ENCODE peak calls at places on chromosomes 13 and 19, in five cellular contexts. R, S, L, I and T are unnamed samples.

GRCh38 chr13:113203507-113204377 is 4.7 kb downstream of the PCID2 start:
- DNase-seq in I (no peak), S (no peak), L (no peak), R (no peak), T (no peak)

GRCh38 chr13:44331446-44331845 is 42.2 kb upstream of the SERP2 start:
- DNase-seq in R (no peak), L (no peak), I (no peak), S (no peak), T (no peak)

GRCh38 chr19:14440049-14440448 is 6.9 kb downstream of the PKN1 start:
- DNase-seq in R (peak; percentile 63), L (no peak), I (no peak), S (peak; percentile 35), T (no peak)

GRCh38 chr13:93769126-93769525 is 542.5 kb downstream of the GPC6 start:
- DNase-seq in L (no peak), S (no peak), R (no peak), I (no peak), T (no peak)

GRCh38 chr13:20702945-20703784 is at the start of gene IL17D:
- DNase-seq in S (peak; percentile 48), I (no peak), R (no peak), L (no peak), T (no peak)

GRCh38 chr13:28100149-28101121 is at the start of gene FLT3:
- DNase-seq in L (no peak), R (no peak), S (peak; percentile 84), I (no peak), T (no peak)

GRCh38 chr19:3132971-3133792 is 2.7 kb upstream of the GNA15 start:
- DNase-seq in L (no peak), S (no peak), R (peak; percentile 51), I (peak; percentile 81), T (no peak)

GRCh38 chr13:60329221-60329983 is 67.6 kb upstream of the TDRD3 start:
- DNase-seq in L (no peak), R (no peak), S (peak; percentile 87), I (peak; percentile 1), T (no peak)

GRCh38 chr19:11769995-11770394 is 3.2 kb downstream of the ZNF441 start:
- DNase-seq in I (no peak), S (no peak), L (no peak), R (no peak), T (no peak)

GRCh38 chr13:38002596-38002995 is 133.0 kb upstream of the TRPC4 start:
- DNase-seq in R (no peak), I (no peak), S (no peak), L (no peak), T (no peak)

GRCh38 chr19:41995959-41996797 is 2.1 kb upstream of the ATP1A3 start:
- DNase-seq in L (no peak), I (peak; percentile 73), S (peak; percentile 98), R (no peak), T (no peak)

GRCh38 chr19:49987159-49987698 is 26.3 kb upstream of the SIGLEC11 start:
- DNase-seq in R (peak; percentile 35), L (peak; percentile 72), I (no peak), S (peak; percentile 99), T (peak; percentile 45)

GRCh38 chr19:33413426-33413725 is 39.9 kb downstream of the CEBPG start:
- DNase-seq in S (no peak), R (no peak), I (no peak), L (no peak), T (no peak)

GRCh38 chr13:48653074-48654054 is at the start of gene CYSLTR2:
- DNase-seq in S (peak; percentile 52), R (no peak), I (no peak), L (peak; percentile 2), T (no peak)

GRCh38 chr13:59176775-59177174 is 987.0 kb downstream of the DIAPH3 start:
- DNase-seq in L (no peak), I (no peak), S (peak; percentile 50), R (no peak), T (no peak)

GRCh38 chr13:79749985-79750551 is 269.1 kb downstream of the NDFIP2 start:
- DNase-seq in L (peak; percentile 95), I (no peak), R (no peak), S (peak; percentile 56), T (no peak)

GRCh38 chr19:33683881-33684549 is 62.3 kb downstream of the CHST8 start:
- DNase-seq in S (peak; percentile 91), L (no peak), R (no peak), I (no peak), T (no peak)

GRCh38 chr19:18239303-18239702 is 13.1 kb upstream of the PDE4C start:
- DNase-seq in R (no peak), S (peak; percentile 74), L (no peak), I (no peak), T (no peak)